ENCODE peak calls at places on chromosomes 1 and 21, in six cellular contexts. J is foreskin fibroblast; H is stimulated activated CD8-positive, alpha-beta memory T cell treated with anti-CD3 and anti-CD28 coated beads, Interleukin-7, amount 100 ng/mL, for 1 hour; O is cardiac septum; T is naive thymus-derived CD8-positive, alpha-beta T cell; A is amniotic stem cell. P is an unnamed sample.

GRCh38 chr1:64895500-64895899 is 70.8 kb downstream of the JAK1 start:
- DNase-seq in A (no peak), T (no peak), H (no peak), J (no peak), O (no peak), P (no peak)

GRCh38 chr1:55039342-55040082 is at the start of gene PCSK9:
- DNase-seq in J (peak), H (no peak), T (no peak), O (no peak), A (no peak), P (no peak)

GRCh38 chr1:171563675-171564074 is 58.4 kb upstream of the MYOCOS start:
- DNase-seq in A (no peak), O (no peak), T (no peak), J (peak), H (no peak), P (peak)

GRCh38 chr21:45831991-45832740 is 149.4 kb upstream of the COL6A1 start:
- DNase-seq in J (peak), T (no peak), O (no peak), H (no peak), A (no peak), P (peak)

GRCh38 chr1:168438626-168439025 is 105.2 kb downstream of the XCL2 start:
- DNase-seq in A (no peak), J (no peak), O (no peak), T (no peak), H (no peak), P (no peak)

GRCh38 chr1:217066794-217067193 is 343.6 kb upstream of the ESRRG start:
- DNase-seq in J (no peak), O (no peak), A (no peak), T (no peak), H (no peak), P (no peak)

GRCh38 chr1:158002630-158003408 is 9.4 kb downstream of the KIRREL1 start:
- DNase-seq in T (no peak), J (peak), H (no peak), A (peak), O (no peak), P (no peak)

GRCh38 chr1:200415693-200416593 is 6.1 kb upstream of the ZNF281 start:
- DNase-seq in A (peak), O (no peak), T (no peak), H (no peak), J (peak), P (peak)

GRCh38 chr21:45202344-45202743 is 85.4 kb downstream of the POFUT2 start:
- DNase-seq in J (no peak), O (no peak), A (no peak), T (no peak), H (no peak), P (no peak)

GRCh38 chr1:31954607-31955283 is 16.6 kb upstream of the PTP4A2 start:
- DNase-seq in H (no peak), J (peak), A (peak), T (no peak), O (peak), P (peak)

GRCh38 chr1:13828454-13829151 is 128.6 kb downstream of the PRDM2 start:
- DNase-seq in T (no peak), A (no peak), O (no peak), H (no peak), J (peak), P (no peak)

GRCh38 chr1:41696381-41696780 is 211.9 kb upstream of the EDN2 start:
- DNase-seq in A (no peak), O (no peak), T (no peak), H (no peak), J (peak), P (no peak)

GRCh38 chr1:245858683-245859509 is 648.2 kb downstream of the SMYD3 start:
- DNase-seq in H (no peak), J (peak), O (no peak), A (no peak), T (no peak), P (no peak)

GRCh38 chr1:27361553-27361952 is 5.2 kb downstream of the MAP3K6 start:
- DNase-seq in H (no peak), T (no peak), A (no peak), O (no peak), J (no peak), P (no peak)

GRCh38 chr1:70633004-70633403 is 221.9 kb downstream of the CTH start:
- DNase-seq in T (no peak), A (no peak), J (no peak), O (no peak), H (no peak), P (no peak)

GRCh38 chr1:206678490-206678889 is 6.2 kb upstream of the MAPKAPK2 start:
- DNase-seq in H (no peak), T (no peak), O (no peak), J (no peak), A (no peak), P (no peak)

GRCh38 chr1:153533689-153534201 is 2.0 kb downstream of the S100A6 start:
- DNase-seq in H (no peak), J (peak), A (peak), O (peak), T (no peak), P (peak)

GRCh38 chr1:204141131-204141530 is 10.7 kb downstream of the ETNK2 start:
- DNase-seq in A (no peak), H (no peak), O (no peak), T (no peak), J (no peak), P (no peak)

GRCh38 chr1:160117709-160118183 is 2.2 kb downstream of the ATP1A2 start:
- DNase-seq in J (peak), H (no peak), O (no peak), T (no peak), A (no peak), P (no peak)

GRCh38 chr1:244970236-244970652 is 105.9 kb upstream of the HNRNPU start:
- DNase-seq in J (peak), A (no peak), H (peak), T (peak), O (no peak), P (peak)

GRCh38 chr1:203860396-203860951 is 925 bp upstream of the SNRPE start:
- DNase-seq in A (no peak), O (no peak), J (peak), T (no peak), H (no peak), P (no peak)

GRCh38 chr1:59098668-59099067 is 198.2 kb upstream of the FGGY start:
- DNase-seq in T (no peak), A (no peak), O (no peak), J (no peak), H (no peak), P (no peak)

GRCh38 chr1:113035086-113035485 is 37.9 kb upstream of the LRIG2 start:
- DNase-seq in O (no peak), H (no peak), A (no peak), J (no peak), T (no peak), P (no peak)

GRCh38 chr1:20366766-20367602 is 76.3 kb downstream of the VWA5B1 start:
- DNase-seq in H (no peak), T (no peak), J (peak), A (no peak), O (no peak), P (no peak)

GRCh38 chr1:230047114-230047865 is 19.7 kb upstream of the GALNT2 start:
- DNase-seq in H (no peak), A (no peak), T (no peak), J (peak), O (no peak), P (no peak)

GRCh38 chr1:6601049-6601864 is 1.4 kb downstream of the KLHL21 start:
- DNase-seq in J (peak), A (peak), T (peak), O (peak), H (no peak), P (peak)

GRCh38 chr1:1080122-1080753 is 6.1 kb upstream of the RNF223 start:
- DNase-seq in H (no peak), O (peak), J (peak), T (no peak), A (no peak), P (no peak)

GRCh38 chr1:90922202-90922601 is 99.6 kb downstream of the ZNF644 start:
- DNase-seq in A (no peak), O (no peak), J (no peak), T (no peak), H (no peak), P (no peak)

GRCh38 chr1:224116131-224116530 is 2.2 kb downstream of the FBXO28 start:
- DNase-seq in A (no peak), O (no peak), J (peak), H (no peak), T (no peak), P (peak)

GRCh38 chr1:244954358-244954757 is 90.0 kb upstream of the HNRNPU start:
- DNase-seq in A (no peak), T (no peak), H (no peak), J (no peak), O (no peak), P (no peak)

GRCh38 chr1:159056069-159056698 is 20.4 kb downstream of the AIM2 start:
- DNase-seq in O (no peak), A (no peak), H (no peak), J (peak), T (no peak), P (no peak)

GRCh38 chr1:204936765-204937164 is 66.1 kb downstream of the NFASC start:
- DNase-seq in J (no peak), H (no peak), O (no peak), T (no peak), A (no peak), P (no peak)

GRCh38 chr1:63322944-63323865 is 838 bp downstream of the FOXD3 start:
- DNase-seq in O (no peak), A (no peak), J (peak), H (no peak), T (peak), P (no peak)

GRCh38 chr1:216532399-216532798 is 109.2 kb upstream of the USH2A start:
- DNase-seq in O (no peak), A (no peak), H (no peak), J (no peak), T (no peak), P (no peak)

P was measured in AG04450.